ENCODE peak calls at places on chromosomes 2 and 18, in five cellular contexts. W is A673, V is kidney epithelial cell, X is body of pancreas, Y is AG04450. B is an unnamed sample.
A peak's percentile ranks its signal among the peaks of the same experiment; 100 is the strongest.

GRCh38 chr2:44275915-44276279 is 617 bp downstream of the SLC3A1 start:
- DNase-seq in W (no peak), V (peak; percentile 71), X (no peak), Y (no peak), B (peak; percentile 29)

GRCh38 chr2:133240505-133241230 is 327.6 kb downstream of the NCKAP5 start:
- DNase-seq in W (peak; percentile 85), V (no peak), X (no peak), Y (no peak), B (no peak)

GRCh38 chr2:17995594-17995993 is 117.1 kb downstream of the KCNS3 start:
- DNase-seq in W (peak; percentile 46), V (no peak), X (no peak), Y (no peak), B (no peak)

GRCh38 chr2:120818441-120818920 is 82.8 kb downstream of the GLI2 start:
- DNase-seq in W (peak; percentile 55), V (no peak), X (peak; percentile 64), Y (peak; percentile 72), B (no peak)

GRCh38 chr2:72141881-72142742 is 5.5 kb downstream of the CYP26B1 start:
- DNase-seq in W (no peak), V (no peak), X (no peak), Y (no peak), B (no peak)

GRCh38 chr2:64987001-64987962 is 1.9 kb upstream of the SLC1A4 start:
- DNase-seq in W (peak; percentile 84), V (no peak), X (peak; percentile 27), Y (no peak), B (peak; percentile 73)

GRCh38 chr18:39232937-39233336 is 1667.3 kb upstream of the CELF4 start:
- DNase-seq in W (no peak), V (no peak), X (no peak), Y (no peak), B (no peak)

GRCh38 chr2:173027181-173028128 is 48.2 kb upstream of the MAP3K20 start:
- DNase-seq in W (peak; percentile 87), V (peak; percentile 67), X (peak; percentile 90), Y (peak; percentile 84), B (peak; percentile 92)

GRCh38 chr2:241926541-241927311 is 57.2 kb downstream of the RTP5 start:
- DNase-seq in W (no peak), V (peak; percentile 16), X (peak; percentile 75), Y (no peak), B (no peak)

GRCh38 chr2:151808258-151809072 is 19.8 kb downstream of the ARL5A start:
- DNase-seq in W (peak; percentile 34), V (no peak), X (no peak), Y (no peak), B (peak; percentile 40)

GRCh38 chr2:80256396-80257167 is 48.0 kb downstream of the LRRTM1 start:
- DNase-seq in W (peak; percentile 35), V (no peak), X (no peak), Y (no peak), B (peak; percentile 10)

DNA sequence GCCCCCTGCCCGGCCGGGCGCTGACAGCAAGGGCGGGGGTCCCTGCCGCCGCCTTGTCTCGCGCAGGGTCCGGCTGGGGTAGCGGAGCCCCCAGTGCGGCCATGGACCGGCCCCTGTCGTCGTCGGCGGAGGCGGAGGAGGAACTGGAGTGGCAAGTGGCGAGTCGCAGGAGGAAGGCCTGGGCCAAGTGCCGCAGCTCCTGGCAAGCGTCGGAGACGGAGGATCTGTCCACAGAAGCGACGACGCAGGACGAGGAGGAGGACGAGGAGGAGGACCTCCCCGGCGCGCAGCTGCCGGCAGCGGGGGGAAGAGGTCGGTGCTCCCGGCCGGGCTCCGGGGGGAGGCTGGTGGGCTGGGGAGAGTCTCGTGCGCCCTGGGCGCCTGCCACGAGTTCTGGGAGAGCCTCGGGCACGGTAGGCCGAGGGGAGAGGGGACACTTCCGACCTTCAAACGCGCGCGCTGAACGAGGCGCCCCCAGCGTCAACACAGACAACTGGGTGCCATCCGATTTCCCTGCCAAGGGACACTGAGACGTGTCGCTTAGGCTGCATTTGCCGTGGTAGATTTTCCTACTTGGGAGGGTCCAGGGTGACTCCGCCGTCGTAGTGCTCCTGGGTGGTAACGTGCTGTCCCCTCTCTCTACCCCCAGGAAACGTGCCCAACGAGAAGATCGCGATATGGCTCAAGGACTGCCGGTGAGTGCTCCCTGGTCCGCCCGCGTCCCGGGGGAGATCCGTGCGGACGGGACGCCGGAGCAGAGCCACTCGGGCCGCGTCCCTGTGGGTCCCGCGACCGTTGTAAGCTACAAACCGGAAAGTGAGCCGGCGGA is 650 bp downstream of the ITPRID2 start:
- DNase-seq in W (peak; percentile 87), V (no peak), X (peak; percentile 72), Y (no peak), B (peak; percentile 64)
- TF ChIP-seq CTCF in W (peak; percentile 55), V (no peak), X (no peak), Y (peak; percentile 7), B (peak; percentile 32)

GRCh38 chr18:65091737-65092329 is 659.0 kb upstream of the CDH7 start:
- DNase-seq in W (peak; percentile 63), V (peak; percentile 12), X (peak; percentile 11), Y (no peak), B (peak; percentile 44)
- TF ChIP-seq CTCF in W (peak; percentile 74), V (peak; percentile 68), X (peak; percentile 47), Y (no peak), B (peak; percentile 62)

DNA sequence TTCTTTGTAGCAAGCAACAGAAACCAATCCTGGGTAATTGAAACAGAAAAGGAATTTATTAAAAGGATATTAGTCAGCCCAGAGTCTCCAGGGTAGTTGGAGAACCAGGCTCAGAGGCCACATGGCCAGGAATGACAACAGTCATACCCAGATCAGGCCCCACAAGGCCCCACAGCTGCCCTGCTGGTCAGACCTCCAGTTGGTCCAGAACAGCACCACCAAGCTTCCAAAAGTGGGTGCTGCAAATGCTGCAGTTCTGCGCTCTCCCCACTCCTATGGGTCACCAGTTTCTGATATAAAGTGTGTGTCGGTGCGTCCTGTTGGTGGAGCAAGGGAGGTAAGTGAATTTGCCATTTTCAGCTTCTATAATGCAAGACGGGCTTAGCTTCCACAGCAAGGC is 29.9 kb downstream of the KLHL29 start:
- DNase-seq in W (no peak), V (no peak), X (no peak), Y (no peak), B (no peak)
- TF ChIP-seq CTCF in W (peak; percentile 51), V (peak; percentile 40), X (no peak), Y (peak; percentile 37), B (no peak)

GRCh38 chr2:219177594-219178376 is at the start of gene RETREG2:
- DNase-seq in W (peak; percentile 89), V (no peak), X (peak; percentile 91), Y (peak; percentile 62), B (peak; percentile 93)
- TF ChIP-seq CTCF in W (peak; percentile 31), V (no peak), X (peak; percentile 54), Y (peak; percentile 11), B (no peak)